ENCODE peak calls at places on chromosomes 16 and 17, in four cellular contexts. T is stimulated activated effector memory CD8-positive, alpha-beta T cell treated with anti-CD3 and anti-CD28 coated beads, Interleukin-12 subunit alpha, Interleukin-12 subunit beta, amount 100 ng/mL, for 72 hours; K is HCEC 1CT; E is astrocyte of the cerebellum. Z is an unnamed sample.

GRCh38 chr17:17196776-17197175 is 9.4 kb downstream of the PLD6 start:
- DNase-seq in T (no peak), K (no peak), E (no peak), Z (no peak)

GRCh38 chr17:22253007-22253406 is 560.7 kb downstream of the KCNJ18 start:
- DNase-seq in T (no peak), K (no peak), E (no peak), Z (no peak)

GRCh38 chr17:44770526-44770925 is 11.7 kb downstream of the ADAM11 start:
- DNase-seq in T (no peak), K (no peak), E (no peak), Z (no peak)

GRCh38 chr16:72837846-72838661 is 209.9 kb downstream of the ZFHX3 start:
- DNase-seq in T (no peak), K (no peak), E (peak; percentile 53), Z (no peak)

GRCh38 chr16:25366078-25366477 is 108.4 kb upstream of the ZKSCAN2 start:
- DNase-seq in T (no peak), K (no peak), E (no peak), Z (no peak)

GRCh38 chr16:55302635-55303034 is 21.4 kb upstream of the IRX6 start:
- DNase-seq in T (no peak), K (no peak), E (no peak), Z (no peak)

GRCh38 chr17:66750756-66751543 is 84.0 kb upstream of the CACNG5 start:
- DNase-seq in T (no peak), K (no peak), E (no peak), Z (no peak)

GRCh38 chr17:74806334-74806733 is 30.2 kb upstream of the NAT9 start:
- DNase-seq in T (no peak), K (no peak), E (no peak), Z (no peak)

GRCh38 chr16:1526608-1527555 is 6.6 kb upstream of the TMEM204 start:
- DNase-seq in T (no peak), K (no peak), E (no peak), Z (no peak)

GRCh38 chr17:2792541-2793169 is 3.6 kb upstream of the RAP1GAP2 start:
- DNase-seq in T (peak; percentile 66), K (no peak), E (no peak), Z (no peak)

GRCh38 chr16:525123-525519 is 2.4 kb upstream of the CAPN15 start:
- DNase-seq in T (no peak), K (no peak), E (no peak), Z (no peak)

GRCh38 chr17:81460856-81461460 is 51.6 kb downstream of the ACTG1 start:
- DNase-seq in T (no peak), K (no peak), E (no peak), Z (peak; percentile 30)

GRCh38 chr16:35305476-35305875 is 1846.1 kb downstream of the TP53TG3F start:
- DNase-seq in T (no peak), K (no peak), E (no peak), Z (no peak)

GRCh38 chr17:9729034-9729650 is 62.2 kb downstream of the DHRS7C start:
- DNase-seq in T (no peak), K (peak; percentile 27), E (peak; percentile 49), Z (no peak)

GRCh38 chr17:77485089-77485833 is 344.5 kb downstream of the SEC14L1 start:
- DNase-seq in T (no peak), K (no peak), E (no peak), Z (no peak)

GRCh38 chr17:49577651-49577935 is 1.9 kb downstream of the NXPH3 start:
- DNase-seq in T (no peak), K (no peak), E (no peak), Z (no peak)

GRCh38 chr16:20740007-20740883 is 1.4 kb downstream of the THUMPD1 start:
- DNase-seq in T (no peak), K (no peak), E (no peak), Z (no peak)

GRCh38 chr16:89360760-89361435 is 129.5 kb downstream of the ANKRD11 start:
- DNase-seq in T (peak; percentile 54), K (no peak), E (no peak), Z (no peak)

GRCh38 chr16:15798671-15799070 is 58.2 kb downstream of the MYH11 start:
- DNase-seq in T (no peak), K (no peak), E (no peak), Z (no peak)

GRCh38 chr17:81512984-81513668 is 527 bp upstream of the ACTG1 start:
- DNase-seq in T (peak; percentile 53), K (peak; percentile 63), E (no peak), Z (peak; percentile 62)

GRCh38 chr17:2701996-2702741 is 9.4 kb downstream of the CLUH start:
- DNase-seq in T (no peak), K (no peak), E (no peak), Z (peak; percentile 11)

GRCh38 chr17:14396542-14396941 is 95.7 kb downstream of the HS3ST3B1 start:
- DNase-seq in T (no peak), K (peak; percentile 7), E (no peak), Z (no peak)

GRCh38 chr17:81993726-81994592 is 16.5 kb downstream of the ASPSCR1 start:
- DNase-seq in T (no peak), K (no peak), E (no peak), Z (no peak)

GRCh38 chr16:27232061-27232841 is 28.9 kb downstream of the KDM8 start:
- DNase-seq in T (no peak), K (no peak), E (no peak), Z (no peak)

GRCh38 chr16:4360538-4361021 is 9.5 kb upstream of the PAM16 start:
- DNase-seq in T (no peak), K (no peak), E (no peak), Z (no peak)